ENCODE peak calls at places on chromosome 1, in eight cellular contexts. L is suprapubic skin, H is neural progenitor cell, A is GM06990, V is tibial nerve, M is Caco-2, F is psoas muscle, P is HCT116. C is an unnamed sample.

GRCh38 chr1:152049291-152050073 is 12.7 kb upstream of the S100A11 start:
- DNase-seq in L (no peak), H (no peak), A (no peak), V (no peak), M (no peak), F (no peak), P (no peak), C (no peak)

GRCh38 chr1:24138481-24139158 is 4.3 kb downstream of the IL22RA1 start:
- DNase-seq in L (no peak), H (no peak), A (no peak), V (no peak), M (peak; percentile 14), F (no peak), P (no peak), C (no peak)

GRCh38 chr1:240091614-240092300 is at the start of gene FMN2:
- DNase-seq in L (no peak), H (peak; percentile 88), A (no peak), V (no peak), M (no peak), F (no peak), P (no peak), C (no peak)

GRCh38 chr1:32111789-32112188 is 3.9 kb downstream of the KPNA6 start:
- DNase-seq in L (no peak), H (no peak), A (no peak), V (no peak), M (no peak), F (no peak), P (no peak), C (no peak)

GRCh38 chr1:67937010-67937409 is 103.7 kb upstream of the GNG12 start:
- DNase-seq in L (no peak), H (no peak), A (no peak), V (no peak), M (no peak), F (no peak), P (no peak), C (no peak)

GRCh38 chr1:154983776-154984466 is 777 bp downstream of the FLAD1 start:
- DNase-seq in L (no peak), H (no peak), A (no peak), V (no peak), M (no peak), F (peak; percentile 9), P (no peak), C (no peak)

GRCh38 chr1:110130113-110130591 is 17.9 kb downstream of the UBL4B start:
- DNase-seq in L (no peak), H (peak; percentile 41), A (no peak), V (no peak), M (no peak), F (no peak), P (no peak), C (no peak)

GRCh38 chr1:8567146-8567545 is 249.2 kb downstream of the SLC45A1 start:
- DNase-seq in L (no peak), H (no peak), A (no peak), V (no peak), M (no peak), F (no peak), P (no peak), C (no peak)

DNA sequence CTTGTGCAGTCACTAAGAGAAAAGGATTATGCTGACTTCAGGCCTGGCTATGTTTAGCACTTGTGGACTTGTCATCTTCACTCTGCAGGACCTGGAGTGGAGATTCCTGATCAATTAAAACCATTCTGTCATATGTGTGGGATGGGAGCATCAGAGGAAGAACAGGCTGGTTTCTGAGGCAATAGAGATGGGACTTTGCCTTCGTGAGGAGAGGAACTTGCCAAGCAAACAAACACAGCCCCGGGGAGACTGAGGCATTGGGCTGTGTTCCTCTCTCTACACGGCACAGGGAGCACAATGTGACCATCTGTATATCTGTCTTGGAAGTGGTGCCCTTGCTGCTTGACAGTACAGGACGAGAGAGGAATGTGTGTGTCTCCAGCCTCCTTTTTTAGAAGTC is 23.1 kb downstream of the VASH2 start:
- DNase-seq in L (no peak), H (no peak), A (no peak), V (no peak), M (no peak), F (no peak), P (no peak), C (no peak)
- H3K36me3 ChIP-seq in L (no peaks in the 10 kb centered on the region), H (no peaks in the 10 kb centered on the region), A (peaks cover 30% of the 10 kb centered on the region), V (no peaks in the 10 kb centered on the region), M (no peaks in the 10 kb centered on the region), F (no peaks in the 10 kb centered on the region), P (no peaks in the 10 kb centered on the region), C (no peaks in the 10 kb centered on the region)

DNA sequence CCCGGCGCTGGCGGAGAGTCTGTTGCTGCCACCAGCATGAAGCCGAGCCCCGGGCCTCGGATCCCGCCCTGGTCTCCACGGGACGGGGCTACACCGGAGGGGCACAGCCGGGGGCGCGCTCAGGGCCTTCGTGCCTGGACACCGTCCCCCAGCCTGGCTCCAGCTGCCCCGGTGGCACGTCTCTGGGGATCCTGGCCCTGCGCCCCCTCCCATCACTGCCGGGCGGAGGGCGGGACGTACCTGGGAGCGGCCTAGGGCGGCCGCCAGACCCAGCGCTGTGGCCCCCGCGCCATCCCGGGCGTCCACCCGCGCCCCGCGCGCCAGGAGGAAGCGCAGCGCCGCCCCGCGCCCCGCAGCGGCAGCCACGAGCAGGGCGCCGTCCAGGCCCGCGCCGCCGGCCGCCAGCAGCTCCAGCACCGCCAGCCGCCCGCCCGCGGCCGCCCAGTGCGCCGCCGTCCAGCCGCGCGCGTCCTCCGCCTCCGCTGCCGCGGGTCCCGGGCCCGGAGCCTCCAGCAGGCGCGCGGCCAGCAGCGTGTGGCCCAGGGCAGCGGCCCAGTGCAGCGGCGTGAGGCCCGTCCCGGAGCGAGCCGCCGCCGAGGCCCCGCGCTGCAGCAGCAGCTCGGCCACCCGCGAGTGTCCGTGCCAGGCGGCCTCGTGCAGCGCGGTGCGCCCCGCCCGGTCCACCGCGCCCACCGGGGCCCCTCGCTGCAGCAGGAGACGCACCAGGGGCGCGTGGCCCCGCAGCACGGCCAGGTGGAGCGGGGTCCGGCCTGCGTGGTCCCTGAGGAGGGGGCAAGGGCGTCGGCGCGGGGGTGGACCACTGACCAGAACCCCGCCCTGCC is 1.0 kb downstream of the ANKRD65 start:
- DNase-seq in L (no peak), H (peak; percentile 55), A (no peak), V (no peak), M (no peak), F (no peak), P (no peak), C (no peak)
- TF ChIP-seq CTCF in L (peak; percentile 4), H (no peak), A (no peak), V (no peak), M (no peak), F (no peak), P (no peak), C (no peak)

GRCh38 chr1:64839732-64840405 is 95.0 kb downstream of the RAVER2 start:
- DNase-seq in L (no peak), H (peak; percentile 18), A (no peak), V (no peak), M (no peak), F (peak; percentile 69), P (no peak), C (no peak)

GRCh38 chr1:64839270-64839669 is 94.4 kb downstream of the RAVER2 start:
- DNase-seq in L (no peak), H (no peak), A (no peak), V (no peak), M (no peak), F (no peak), P (no peak), C (no peak)

GRCh38 chr1:64841330-64842065 is 96.6 kb downstream of the RAVER2 start:
- DNase-seq in L (no peak), H (no peak), A (no peak), V (no peak), M (no peak), F (no peak), P (no peak), C (no peak)

GRCh38 chr1:64836792-64837191 is 91.9 kb downstream of the RAVER2 start:
- DNase-seq in L (no peak), H (no peak), A (no peak), V (no peak), M (no peak), F (no peak), P (no peak), C (no peak)

GRCh38 chr1:64838486-64838885 is 93.6 kb downstream of the RAVER2 start:
- DNase-seq in L (no peak), H (no peak), A (no peak), V (no peak), M (no peak), F (no peak), P (no peak), C (no peak)
- H3K36me3 ChIP-seq in L (peaks cover 90% of the 10 kb centered on the region), H (no peaks in the 10 kb centered on the region), A (peaks cover 21% of the 10 kb centered on the region), V (peaks cover 33% of the 10 kb centered on the region), M (no peaks in the 10 kb centered on the region), F (peaks cover 13% of the 10 kb centered on the region), P (peaks cover 5% of the 10 kb centered on the region), C (peaks cover 2% of the 10 kb centered on the region)

DNA sequence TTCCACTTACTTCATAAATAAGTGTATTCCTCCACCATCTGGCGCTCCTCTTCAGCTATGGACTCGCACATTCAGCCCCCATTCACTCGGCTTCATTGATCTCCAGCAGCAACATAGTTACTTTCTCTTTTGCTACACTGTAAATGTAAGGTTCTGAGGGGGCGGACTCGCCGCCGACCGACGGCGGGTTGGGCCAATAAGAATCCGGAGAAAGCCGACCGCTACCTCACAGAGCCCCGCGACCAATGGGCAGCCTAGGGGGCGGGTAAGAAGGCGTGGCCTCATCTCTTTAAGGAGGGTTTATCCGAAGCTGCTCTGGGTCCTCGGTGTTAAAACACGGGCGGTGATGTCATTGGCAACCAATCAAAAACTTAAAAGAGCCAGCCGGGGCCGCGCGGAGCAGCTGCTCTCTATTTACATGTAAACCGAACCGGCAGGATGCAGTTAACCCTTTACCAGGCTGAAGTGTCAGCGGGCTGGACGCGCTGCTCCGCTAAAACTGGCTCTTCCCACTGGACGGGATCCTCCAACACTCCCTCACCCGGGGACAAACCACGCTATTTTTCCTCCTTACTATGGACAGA is at the start of gene DUSP10:
- DNase-seq in L (peak; percentile 99), H (peak; percentile 99), A (peak; percentile 99), V (peak; percentile 99), M (peak; percentile 98), F (peak; percentile 98), P (peak; percentile 97), C (peak; percentile 96)
- TF ChIP-seq CTCF in L (no peak), H (no peak), A (peak; percentile 18), V (no peak), M (no peak), F (no peak), P (no peak), C (peak; percentile 8)

C was measured in kidney epithelial cell.